ENCODE peak calls at places on chromosome 13, in six cellular contexts. Q is retinal pigment epithelial cell; Y is GM03348; E is sigmoid colon; O is stimulated activated CD8-positive, alpha-beta memory T cell treated with anti-CD3 and anti-CD28 coated beads, Interleukin-15, amount 100 ng/mL, for 24 hours; T is ELR. S is an unnamed sample.

GRCh38 chr13:46629811-46630413 is 76.9 kb downstream of the LRCH1 start:
- DNase-seq in Q (no peak), Y (no peak), E (no peak), O (no peak), T (no peak), S (no peak)

GRCh38 chr13:113076681-113077401 is 28.8 kb upstream of the F7 start:
- DNase-seq in Q (no peak), Y (no peak), E (peak), O (no peak), T (no peak), S (no peak)

GRCh38 chr13:95155504-95155903 is 145.7 kb downstream of the ABCC4 start:
- DNase-seq in Q (no peak), Y (no peak), E (no peak), O (no peak), T (no peak), S (no peak)

GRCh38 chr13:97133955-97134354 is 88.2 kb upstream of the MBNL2 start:
- DNase-seq in Q (no peak), Y (no peak), E (no peak), O (no peak), T (no peak), S (no peak)

GRCh38 chr13:102289606-102290005 is 112.2 kb downstream of the FGF14 start:
- DNase-seq in Q (no peak), Y (no peak), E (no peak), O (no peak), T (peak), S (peak)

GRCh38 chr13:21894091-21894490 is 223.2 kb downstream of the FGF9 start:
- DNase-seq in Q (no peak), Y (no peak), E (no peak), O (no peak), T (no peak), S (no peak)

GRCh38 chr13:74203576-74203975 is 69.4 kb upstream of the KLF12 start:
- DNase-seq in Q (no peak), Y (no peak), E (no peak), O (no peak), T (no peak), S (peak)

GRCh38 chr13:40490086-40490723 is 176.2 kb downstream of the FOXO1 start:
- DNase-seq in Q (no peak), Y (no peak), E (no peak), O (no peak), T (no peak), S (no peak)

GRCh38 chr13:113421673-113422270 is 31.5 kb downstream of the ADPRHL1 start:
- DNase-seq in Q (no peak), Y (peak), E (peak), O (no peak), T (no peak), S (no peak)

GRCh38 chr13:43227721-43228120 is 204.3 kb downstream of the DNAJC15 start:
- DNase-seq in Q (no peak), Y (no peak), E (no peak), O (no peak), T (peak), S (peak)

GRCh38 chr13:89402211-89402610 is 1731.0 kb downstream of the SLITRK5 start:
- DNase-seq in Q (no peak), Y (no peak), E (no peak), O (no peak), T (no peak), S (no peak)

S was measured in HT1080.